ENCODE peak calls at places on chromosomes 2 and 18, in six cellular contexts. J is CD8-positive, alpha-beta T cell; W is neural progenitor cell; O is CD8-positive, alpha-beta memory T cell; A is esophagus muscularis mucosa; K is iPS DF 6.9. H is an unnamed sample.

GRCh38 chr2:159118859-159119510 is 150.5 kb downstream of the TANC1 start:
- DNase-seq in J (no peak), O (no peak), K (no peak), A (no peak), W (no peak), H (no peak)

GRCh38 chr2:147628971-147629421 is 215.8 kb upstream of the ACVR2A start:
- DNase-seq in J (no peak), K (no peak), W (no peak), A (no peak), O (no peak), H (no peak)

GRCh38 chr2:121476714-121477113 is 54.0 kb upstream of the RNU4ATAC start:
- DNase-seq in O (no peak), K (no peak), W (peak), A (no peak), J (no peak), H (peak)

GRCh38 chr2:195252018-195252417 is 405.0 kb upstream of the SLC39A10 start:
- DNase-seq in J (no peak), A (no peak), O (no peak), W (peak), K (peak), H (no peak)

GRCh38 chr2:232891621-232892071 is 21.6 kb downstream of the SNORC start:
- DNase-seq in J (no peak), W (no peak), A (no peak), K (no peak), O (no peak), H (no peak)

GRCh38 chr2:223528036-223528435 is 74.1 kb downstream of the SCG2 start:
- DNase-seq in O (no peak), K (no peak), A (no peak), J (no peak), W (no peak), H (no peak)

GRCh38 chr2:106107509-106108131 is 86.5 kb downstream of the UXS1 start:
- DNase-seq in W (no peak), K (no peak), A (no peak), J (no peak), O (no peak), H (no peak)

GRCh38 chr2:143398701-143399260 is 269.6 kb downstream of the ARHGAP15 start:
- DNase-seq in K (no peak), A (no peak), J (no peak), O (no peak), W (no peak), H (no peak)

GRCh38 chr2:40095003-40095402 is 315.9 kb upstream of the THUMPD2 start:
- DNase-seq in A (no peak), J (no peak), O (no peak), W (no peak), K (no peak), H (no peak)

GRCh38 chr2:77479895-77480294 is 42.3 kb downstream of the LRRTM4 start:
- DNase-seq in K (no peak), J (no peak), O (no peak), A (no peak), W (no peak), H (no peak)

GRCh38 chr2:3355951-3356569 is 21.6 kb downstream of the EIPR1 start:
- DNase-seq in W (no peak), K (no peak), O (no peak), J (no peak), A (no peak), H (no peak)

GRCh38 chr2:240800241-240800640 is 19.8 kb downstream of the KIF1A start:
- DNase-seq in K (no peak), W (peak), O (no peak), A (no peak), J (no peak), H (no peak)

GRCh38 chr18:6624271-6624670 is 105.2 kb upstream of the ARHGAP28 start:
- DNase-seq in A (no peak), O (no peak), J (no peak), K (no peak), W (no peak), H (no peak)

GRCh38 chr18:72720116-72720515 is 147.7 kb downstream of the NETO1 start:
- DNase-seq in W (no peak), A (no peak), J (no peak), O (no peak), K (no peak), H (no peak)

GRCh38 chr2:230441188-230441897 is 25.3 kb downstream of the SP100 start:
- DNase-seq in J (peak), A (no peak), O (peak), W (no peak), K (no peak), H (no peak)

GRCh38 chr18:7987284-7987976 is 420.3 kb downstream of the PTPRM start:
- DNase-seq in A (no peak), J (no peak), O (no peak), W (no peak), K (no peak), H (no peak)

GRCh38 chr2:115165529-115166109 is 723.2 kb downstream of the DPP10 start:
- DNase-seq in W (peak), O (no peak), A (no peak), K (peak), J (no peak), H (no peak)

GRCh38 chr2:59167514-59167913 is 926.4 kb upstream of the FANCL start:
- DNase-seq in W (no peak), K (no peak), J (no peak), O (no peak), A (no peak), H (no peak)

GRCh38 chr18:13834501-13835015 is 10.6 kb downstream of the MC5R start:
- DNase-seq in J (no peak), W (no peak), O (no peak), A (no peak), K (no peak), H (no peak)

GRCh38 chr2:55869637-55870325 is 53.8 kb downstream of the EFEMP1 start:
- DNase-seq in W (no peak), K (no peak), O (no peak), J (no peak), A (no peak), H (no peak)

GRCh38 chr18:11518788-11519685 is 90.4 kb upstream of the SLC35G4 start:
- DNase-seq in W (peak), K (peak), A (no peak), O (no peak), J (no peak), H (no peak)

GRCh38 chr18:57961876-57962505 is 82.0 kb upstream of the NEDD4L start:
- DNase-seq in O (no peak), W (no peak), A (no peak), J (no peak), K (no peak), H (no peak)

GRCh38 chr2:109399061-109399460 is 214.7 kb downstream of the SEPTIN10 start:
- DNase-seq in O (no peak), W (no peak), J (no peak), K (no peak), A (no peak), H (no peak)

GRCh38 chr18:63994783-63995399 is 25.0 kb downstream of the SERPINB8 start:
- DNase-seq in K (no peak), O (peak), W (peak), A (no peak), J (peak), H (no peak)

GRCh38 chr2:168422584-168422983 is 33.5 kb upstream of the CERS6 start:
- DNase-seq in K (no peak), W (no peak), O (no peak), A (no peak), J (no peak), H (no peak)

GRCh38 chr18:41690332-41691110 is 264.5 kb upstream of the PIK3C3 start:
- DNase-seq in J (no peak), O (no peak), A (no peak), K (no peak), W (no peak), H (no peak)

GRCh38 chr2:74089816-74090745 is 57.6 kb downstream of the BOLA3 start:
- DNase-seq in A (no peak), J (no peak), W (no peak), O (no peak), K (no peak), H (no peak)

GRCh38 chr2:218718058-218718457 is 7.4 kb downstream of the TTLL4 start:
- DNase-seq in W (no peak), O (no peak), J (no peak), K (no peak), A (no peak), H (no peak)

GRCh38 chr2:69567157-69567908 is 76.2 kb downstream of the AAK1 start:
- DNase-seq in J (no peak), O (no peak), W (no peak), A (no peak), K (no peak), H (no peak)

GRCh38 chr2:61750624-61751023 is 103.2 kb downstream of the FAM161A start:
- DNase-seq in J (no peak), W (no peak), K (no peak), A (no peak), O (no peak), H (no peak)

GRCh38 chr2:143545059-143545458 is 415.8 kb downstream of the ARHGAP15 start:
- DNase-seq in A (no peak), J (no peak), O (no peak), W (no peak), K (no peak), H (no peak)

GRCh38 chr18:80108122-80108536 is 933 bp upstream of the ADNP2 start:
- DNase-seq in J (no peak), W (no peak), O (peak), K (no peak), A (peak), H (no peak)

GRCh38 chr2:205657579-205657978 is 24.7 kb upstream of the NRP2 start:
- DNase-seq in K (no peak), A (peak), J (no peak), W (no peak), O (no peak), H (no peak)

GRCh38 chr2:234951386-234952269 is at the start of gene SH3BP4:
- DNase-seq in W (peak), K (no peak), J (peak), A (no peak), O (no peak), H (peak)

GRCh38 chr2:135962401-135963138 is 22.9 kb downstream of the DARS1 start:
- DNase-seq in A (no peak), K (no peak), J (no peak), W (peak), O (no peak), H (no peak)

GRCh38 chr2:199757466-199757865 is 93.5 kb downstream of the FTCDNL1 start:
- DNase-seq in O (no peak), A (no peak), W (no peak), K (no peak), J (no peak), H (peak)

GRCh38 chr2:221943078-221943810 is 355.6 kb downstream of the PAX3 start:
- DNase-seq in J (no peak), W (no peak), A (no peak), K (no peak), O (no peak), H (no peak)

GRCh38 chr2:36352024-36352398 is 3.6 kb upstream of the CRIM1 start:
- DNase-seq in W (peak), J (no peak), O (peak), K (no peak), A (no peak), H (no peak)

GRCh38 chr2:30883184-30883583 is 75.9 kb upstream of the CAPN13 start:
- DNase-seq in A (no peak), K (no peak), O (no peak), J (no peak), W (no peak), H (no peak)
- H3K27ac ChIP-seq in A (no peak), K (no peak), O (no peak), J (no peak), W (no peak), H (no peak)

GRCh38 chr2:126770466-126770865 is 114.5 kb downstream of the GYPC start:
- DNase-seq in J (no peak), W (no peak), A (no peak), O (no peak), K (no peak), H (no peak)

GRCh38 chr2:126771094-126771493 is 115.1 kb downstream of the GYPC start:
- DNase-seq in O (no peak), A (no peak), K (no peak), W (no peak), J (no peak), H (no peak)

GRCh38 chr2:126766897-126767296 is 110.9 kb downstream of the GYPC start:
- DNase-seq in K (no peak), J (no peak), O (no peak), W (no peak), A (no peak), H (no peak)

GRCh38 chr2:126771501-126772195 is 115.7 kb downstream of the GYPC start:
- DNase-seq in J (no peak), K (no peak), A (no peak), O (no peak), W (no peak), H (no peak)

DNA sequence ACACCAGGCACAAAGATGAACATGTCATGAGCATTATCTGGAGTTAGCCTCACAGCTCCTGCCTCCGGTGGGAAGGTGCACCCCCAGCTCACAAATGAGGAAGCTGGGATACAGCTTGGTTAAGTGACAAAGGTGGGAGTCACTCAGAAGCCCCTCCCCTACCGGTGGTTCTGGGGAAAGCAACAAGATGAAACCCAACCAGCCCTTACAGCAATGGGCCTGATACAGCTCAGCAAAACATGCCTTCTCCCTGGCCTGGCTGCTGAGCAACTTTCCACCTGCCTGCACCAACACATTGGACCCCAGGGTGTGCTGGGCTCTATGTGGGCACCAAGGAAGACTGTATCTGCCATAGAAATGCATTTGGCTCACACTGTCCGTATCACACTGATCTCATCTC is 113.2 kb downstream of the GYPC start:
- DNase-seq in W (no peak), J (no peak), A (no peak), O (no peak), K (no peak), H (no peak)
- H3K27ac ChIP-seq in W (no peak), J (no peak), A (no peak), O (no peak), K (no peak), H (no peak)

GRCh38 chr2:188330316-188331053 is 38.8 kb downstream of the GULP1 start:
- DNase-seq in W (peak), O (no peak), J (no peak), K (no peak), A (no peak), H (no peak)
- H3K27ac ChIP-seq in W (peak), O (no peak), J (no peak), K (no peak), A (no peak), H (no peak)

GRCh38 chr2:156800781-156801366 is 364.7 kb downstream of the GPD2 start:
- DNase-seq in K (no peak), O (no peak), W (no peak), J (no peak), A (no peak), H (no peak)

GRCh38 chr2:156797832-156798231 is 361.7 kb downstream of the GPD2 start:
- DNase-seq in O (no peak), K (no peak), W (no peak), A (no peak), J (no peak), H (no peak)

GRCh38 chr2:156803967-156804366 is 367.8 kb downstream of the GPD2 start:
- DNase-seq in A (no peak), J (no peak), W (no peak), K (no peak), O (no peak), H (no peak)

GRCh38 chr2:156800065-156800556 is 363.9 kb downstream of the GPD2 start:
- DNase-seq in O (no peak), A (no peak), K (no peak), W (peak), J (no peak), H (no peak)

DNA sequence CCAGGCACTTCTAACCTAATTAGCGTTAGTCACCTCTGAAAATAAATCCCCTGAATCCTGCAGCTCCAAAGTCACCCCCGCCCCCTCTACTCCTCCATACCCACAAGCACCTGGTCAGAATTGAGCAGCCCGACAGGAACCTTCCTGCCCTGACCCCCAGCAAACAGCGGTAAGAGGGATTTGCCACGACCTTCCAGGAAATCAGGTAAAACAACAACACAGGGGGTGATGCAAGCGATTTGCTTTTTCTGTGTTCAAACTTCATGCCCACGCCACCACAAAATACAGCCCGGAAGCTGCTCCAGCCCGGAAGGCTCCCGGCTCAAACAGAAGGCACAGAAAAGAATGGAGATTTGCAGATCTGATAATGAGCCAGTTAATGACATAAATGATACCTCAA is 367.1 kb downstream of the GPD2 start:
- DNase-seq in J (no peak), K (no peak), O (no peak), W (peak), A (no peak), H (no peak)
- H3K27ac ChIP-seq in J (no peak), K (no peak), O (no peak), W (no peak), A (no peak), H (no peak)

GRCh38 chr2:98563394-98563793 is 44.9 kb downstream of the COA5 start:
- DNase-seq in K (no peak), O (no peak), W (no peak), A (no peak), J (no peak), H (no peak)

GRCh38 chr2:98561018-98561417 is 47.3 kb downstream of the COA5 start:
- DNase-seq in K (no peak), J (no peak), A (no peak), O (no peak), W (no peak), H (no peak)

GRCh38 chr2:98559581-98559980 is 48.7 kb downstream of the COA5 start:
- DNase-seq in J (no peak), W (no peak), O (no peak), K (no peak), A (no peak), H (no peak)

GRCh38 chr2:98560256-98560771 is 48.0 kb downstream of the COA5 start:
- DNase-seq in O (no peak), K (no peak), W (no peak), A (no peak), J (no peak), H (no peak)

GRCh38 chr2:98561902-98562695 is 46.2 kb downstream of the COA5 start:
- DNase-seq in W (no peak), O (no peak), J (no peak), K (no peak), A (no peak), H (no peak)
- H3K27ac ChIP-seq in W (no peak), O (no peak), J (no peak), K (no peak), A (peak), H (no peak)

DNA sequence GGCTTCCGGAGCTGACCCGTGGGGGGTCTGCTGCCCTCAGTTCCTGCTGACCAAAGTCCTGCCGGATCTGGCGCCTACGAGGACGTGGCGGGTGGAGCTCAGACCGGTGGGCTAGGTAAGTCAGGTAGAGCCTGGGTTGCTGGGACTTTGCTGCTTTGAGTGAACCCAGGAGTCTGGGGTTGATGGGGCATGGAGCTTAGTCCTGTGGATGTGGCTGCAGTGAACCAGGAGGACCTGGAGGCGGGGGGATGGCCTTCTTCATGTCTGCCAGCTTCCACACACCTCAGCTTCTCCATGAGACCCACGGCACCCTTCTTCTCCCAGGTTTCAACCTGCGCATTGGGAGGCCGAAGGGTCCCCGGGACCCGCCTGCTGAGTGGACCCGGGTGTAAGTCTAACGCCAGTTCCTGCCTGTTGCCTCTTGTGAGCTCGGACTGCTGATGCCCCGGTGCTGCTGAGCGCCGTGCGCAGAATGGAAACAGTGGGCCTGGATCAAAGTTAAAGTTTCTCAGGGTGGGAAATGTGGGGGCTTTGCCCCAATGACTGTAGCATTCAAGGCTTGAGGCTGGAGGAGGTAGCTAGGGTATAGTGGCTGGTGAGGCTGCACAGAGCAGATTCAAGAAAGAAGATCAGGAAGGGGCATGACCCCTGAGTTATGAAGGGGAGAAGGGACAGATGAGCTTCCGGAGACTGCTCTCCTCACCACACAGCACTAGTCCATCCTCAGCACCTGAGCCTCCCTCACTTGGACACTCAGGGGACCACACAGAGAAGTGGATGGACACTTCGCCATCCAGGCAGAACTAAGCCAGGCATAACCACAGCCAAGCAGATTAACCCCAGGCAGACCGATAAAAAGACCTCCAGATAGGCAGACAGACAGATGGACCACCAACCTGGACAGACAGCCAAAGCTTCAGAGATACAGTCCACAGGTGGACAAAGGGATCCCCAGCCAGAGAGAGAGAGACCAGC is 17.3 kb downstream of the PTPN18 start:
- DNase-seq in K (no peak), O (no peak), J (no peak), W (no peak), A (peak), H (no peak)
- H3K27ac ChIP-seq in K (no peak), O (peak), J (peak), W (no peak), A (peak), H (peak)

GRCh38 chr2:128310094-128310716 is 8.5 kb downstream of the HS6ST1 start:
- DNase-seq in J (no peak), A (no peak), O (no peak), K (no peak), W (no peak), H (no peak)
- H3K27ac ChIP-seq in J (no peak), A (peak), O (no peak), K (no peak), W (no peak), H (no peak)

GRCh38 chr18:449374-449773 is 51.1 kb downstream of the COLEC12 start:
- DNase-seq in O (no peak), J (no peak), K (no peak), A (no peak), W (peak), H (no peak)
- H3K27ac ChIP-seq in O (no peak), J (no peak), K (no peak), A (peak), W (no peak), H (no peak)

H was measured in caudate nucleus.